ENCODE peak calls at places on chromosomes 7 and 10, in five cellular contexts. D is SK-N-SH, G is HCT116, K is K562, H is H1. R is an unnamed sample.

GRCh38 chr7:8197994-8198698 is 63.8 kb downstream of the ICA1 start:
- DNase-seq in D (no peak), G (no peak), K (no peak), H (no peak), R (no peak)

GRCh38 chr7:43636093-43636492 is 53.2 kb downstream of the STK17A start:
- DNase-seq in D (no peak), G (no peak), K (no peak), H (no peak), R (no peak)

GRCh38 chr7:24609059-24609458 is 35.8 kb downstream of the PALS2 start:
- DNase-seq in D (no peak), G (no peak), K (no peak), H (no peak), R (no peak)

GRCh38 chr7:127336458-127336857 is 56.0 kb downstream of the ZNF800 start:
- DNase-seq in D (no peak), G (no peak), K (no peak), H (no peak), R (no peak)

GRCh38 chr10:102935939-102936605 is 18.0 kb downstream of the CNNM2 start:
- DNase-seq in D (no peak), G (no peak), K (no peak), H (no peak), R (no peak)

GRCh38 chr10:96619120-96619519 is 32.3 kb upstream of the TM9SF3 start:
- DNase-seq in D (no peak), G (no peak), K (peak), H (no peak), R (no peak)

GRCh38 chr7:101916041-101916800 is 98.8 kb downstream of the CUX1 start:
- DNase-seq in D (no peak), G (no peak), K (no peak), H (no peak), R (no peak)

GRCh38 chr10:725786-726185 is 36.3 kb upstream of the DIP2C start:
- DNase-seq in D (no peak), G (no peak), K (no peak), H (no peak), R (no peak)

GRCh38 chr10:127024655-127025054 is 119.4 kb downstream of the DOCK1 start:
- DNase-seq in D (no peak), G (no peak), K (no peak), H (no peak), R (no peak)

GRCh38 chr10:131929122-131929845 is 28.5 kb downstream of the PPP2R2D start:
- DNase-seq in D (no peak), G (no peak), K (no peak), H (no peak), R (no peak)

GRCh38 chr10:71218046-71218832 is 5.9 kb downstream of the UNC5B start:
- DNase-seq in D (no peak), G (peak), K (peak), H (no peak), R (no peak)

GRCh38 chr7:1321411-1322239 is 89.0 kb downstream of the UNCX start:
- DNase-seq in D (peak), G (no peak), K (no peak), H (no peak), R (no peak)

GRCh38 chr10:95741807-95742528 is 14.0 kb upstream of the ENTPD1 start:
- DNase-seq in D (no peak), G (no peak), K (peak), H (no peak), R (no peak)

GRCh38 chr7:156480671-156481070 is 159.9 kb upstream of the RNF32 start:
- DNase-seq in D (no peak), G (no peak), K (no peak), H (no peak), R (no peak)

GRCh38 chr7:26574476-26574875 is 282.8 kb downstream of the SNX10 start:
- DNase-seq in D (no peak), G (no peak), K (no peak), H (no peak), R (peak)

GRCh38 chr10:72800000-72800740 is 93.4 kb upstream of the OIT3 start:
- DNase-seq in D (peak), G (no peak), K (no peak), H (no peak), R (no peak)

GRCh38 chr7:75980865-75981449 is 13.4 kb downstream of the TMEM120A start:
- DNase-seq in D (no peak), G (no peak), K (no peak), H (no peak), R (no peak)

GRCh38 chr7:75981450-75982305 is 12.7 kb downstream of the TMEM120A start:
- DNase-seq in D (peak), G (no peak), K (no peak), H (no peak), R (no peak)

GRCh38 chr7:75977741-75978140 is 16.7 kb downstream of the TMEM120A start:
- DNase-seq in D (peak), G (no peak), K (no peak), H (no peak), R (no peak)

GRCh38 chr7:75980126-75980864 is 14.1 kb downstream of the TMEM120A start:
- DNase-seq in D (peak), G (no peak), K (no peak), H (no peak), R (no peak)

GRCh38 chr7:75979361-75980125 is 14.9 kb downstream of the TMEM120A start:
- DNase-seq in D (peak), G (no peak), K (no peak), H (no peak), R (no peak)
- TF ChIP-seq YY1 in D (no peak), G (no peak), K (no peak), H (no peak), R (no peak)

GRCh38 chr10:9075420-9075819 is 1020.9 kb downstream of the GATA3 start:
- DNase-seq in D (peak), G (no peak), K (no peak), H (no peak), R (no peak)

GRCh38 chr10:9081988-9082387 is 1027.5 kb downstream of the GATA3 start:
- DNase-seq in D (no peak), G (no peak), K (no peak), H (no peak), R (no peak)

GRCh38 chr10:9076066-9076465 is 1021.6 kb downstream of the GATA3 start:
- DNase-seq in D (no peak), G (no peak), K (no peak), H (no peak), R (no peak)

DNA sequence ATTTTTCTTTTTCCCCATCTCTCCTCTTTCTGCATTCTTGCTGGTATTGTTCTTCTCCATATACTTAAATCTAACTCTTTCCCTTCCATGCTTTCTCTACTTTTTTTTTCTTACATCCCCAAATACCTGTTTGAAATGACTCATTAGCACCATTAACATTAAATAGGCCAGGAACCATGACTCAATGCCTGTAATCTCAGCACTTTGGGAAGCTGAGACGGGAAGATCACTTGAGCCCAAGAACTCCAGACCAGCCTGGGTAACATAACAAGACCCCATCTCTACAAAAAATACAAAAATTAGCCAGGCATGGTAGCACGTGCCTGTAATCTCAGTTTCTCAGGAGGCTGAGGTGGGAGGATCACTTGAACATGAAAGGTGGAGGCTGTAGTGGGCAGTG is 1026.8 kb downstream of the GATA3 start:
- DNase-seq in D (no peak), G (no peak), K (no peak), H (no peak), R (peak)
- TF ChIP-seq YY1 in D (no peak), G (no peak), K (no peak), H (no peak), R (no peak)

GRCh38 chr10:104639595-104640338 is 1.3 kb upstream of the SORCS3 start:
- DNase-seq in D (peak), G (no peak), K (no peak), H (no peak), R (no peak)

GRCh38 chr10:104640339-104641149 is 546 bp upstream of the SORCS3 start:
- DNase-seq in D (peak), G (no peak), K (no peak), H (no peak), R (no peak)

GRCh38 chr10:104641150-104642000 is at the start of gene SORCS3:
- DNase-seq in D (peak), G (no peak), K (no peak), H (no peak), R (no peak)

GRCh38 chr10:104642001-104642270 is 846 bp downstream of the SORCS3 start:
- DNase-seq in D (peak), G (no peak), K (no peak), H (no peak), R (no peak)

GRCh38 chr10:104638861-104639594 is 2.1 kb upstream of the SORCS3 start:
- DNase-seq in D (peak), G (no peak), K (peak), H (no peak), R (no peak)
- TF ChIP-seq YY1 in D (no peak), G (no peak), K (no peak), H (peak), R (no peak)

DNA sequence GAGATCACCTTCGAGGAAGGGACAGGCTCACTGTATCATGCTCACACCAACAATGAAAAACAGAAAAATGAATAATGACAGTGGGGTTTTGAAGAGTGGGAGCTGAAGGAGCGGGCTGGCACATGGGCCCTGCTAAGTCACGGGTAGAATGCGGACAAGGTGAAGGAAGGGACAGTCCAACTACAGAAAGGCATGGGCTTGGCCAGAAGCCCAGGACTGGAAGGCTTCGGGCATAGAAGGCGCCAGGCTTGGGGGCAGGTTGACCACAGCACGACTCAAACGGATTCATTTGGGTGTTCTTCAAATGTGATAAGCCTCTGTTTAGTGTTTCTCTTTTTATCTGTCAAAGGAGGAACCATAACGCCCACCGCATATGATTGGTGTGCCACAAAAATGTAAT is 509.5 kb downstream of the CCSER2 start:
- DNase-seq in D (no peak), G (no peak), K (no peak), H (no peak), R (no peak)
- TF ChIP-seq YY1 in D (no peak), G (no peak), K (no peak), H (no peak), R (no peak)

GRCh38 chr7:17015575-17015974 is 133.8 kb upstream of the AGR3 start:
- DNase-seq in D (no peak), G (no peak), K (no peak), H (no peak), R (no peak)
- TF ChIP-seq YY1 in D (no peak), G (no peak), K (no peak), H (no peak), R (no peak)